ENCODE peak calls at places on chromosomes 4 and X, in seven cellular contexts. M is choroid plexus epithelial cell, R is A549, A is IMR-90, L is lower lobe of right lung, K is GM12865, I is cardiac muscle cell. J is an unnamed sample.

GRCh38 chrX:118219866-118220265 is 103.3 kb upstream of the KLHL13 start:
- DNase-seq in R (no peak), L (no peak), I (no peak), M (no peak), K (no peak), A (no peak), J (no peak)

GRCh38 chrX:108268434-108269080 is 169.7 kb downstream of the COL4A6 start:
- DNase-seq in R (no peak), K (no peak), M (no peak), A (no peak), I (no peak), L (no peak), J (no peak)

GRCh38 chr4:59655996-59656395 is 1544.1 kb upstream of the ADGRL3 start:
- DNase-seq in R (no peak), L (no peak), K (no peak), A (no peak), I (no peak), M (no peak), J (no peak)

GRCh38 chr4:77006753-77007355 is 57.3 kb downstream of the SEPTIN11 start:
- DNase-seq in A (no peak), L (no peak), I (peak; percentile 72), K (no peak), M (no peak), R (no peak), J (no peak)

GRCh38 chr4:144575181-144575580 is 70.8 kb upstream of the HHIP start:
- DNase-seq in K (peak; percentile 40), M (no peak), L (no peak), I (peak; percentile 36), A (no peak), R (no peak), J (no peak)

GRCh38 chr4:88843067-88843723 is 145.6 kb upstream of the NAP1L5 start:
- DNase-seq in L (no peak), A (peak; percentile 35), M (peak; percentile 47), K (no peak), I (no peak), R (no peak), J (no peak)

GRCh38 chrX:44343412-44343942 is at the start of gene EFHC2:
- DNase-seq in A (no peak), L (peak; percentile 54), R (peak; percentile 19), I (peak; percentile 26), M (peak; percentile 6), K (peak; percentile 2), J (no peak)

GRCh38 chr4:94447754-94448411 is 3.9 kb upstream of the PDLIM5 start:
- DNase-seq in I (no peak), K (no peak), M (no peak), A (no peak), R (no peak), L (no peak), J (no peak)

GRCh38 chrX:41779058-41779564 is 55.1 kb downstream of the GPR82 start:
- DNase-seq in R (peak; percentile 22), I (peak; percentile 72), L (no peak), M (peak; percentile 41), K (no peak), A (peak; percentile 85), J (peak; percentile 6)

GRCh38 chr4:126958482-126958881 is 674.3 kb upstream of the INTU start:
- DNase-seq in L (no peak), A (no peak), K (no peak), M (no peak), R (no peak), I (no peak), J (no peak)
- H3K4me3 ChIP-seq in L (no peak overlapping the region), A (no peak overlapping the region), K (no peak overlapping the region), M (no peak overlapping the region), R (no peak overlapping the region), I (no peak overlapping the region), J (no peak overlapping the region)

GRCh38 chr4:47032405-47033106 is 1.2 kb downstream of the GABRB1 start:
- DNase-seq in R (peak; percentile 4), I (peak; percentile 87), L (peak; percentile 61), A (peak; percentile 65), K (peak; percentile 68), M (peak; percentile 65), J (peak; percentile 75)
- TF ChIP-seq CTCF in R (peak; percentile 30), I (peak; percentile 79), L (peak; percentile 63), A (peak; percentile 80), K (peak; percentile 85), M (peak; percentile 91), J (peak; percentile 88)

DNA sequence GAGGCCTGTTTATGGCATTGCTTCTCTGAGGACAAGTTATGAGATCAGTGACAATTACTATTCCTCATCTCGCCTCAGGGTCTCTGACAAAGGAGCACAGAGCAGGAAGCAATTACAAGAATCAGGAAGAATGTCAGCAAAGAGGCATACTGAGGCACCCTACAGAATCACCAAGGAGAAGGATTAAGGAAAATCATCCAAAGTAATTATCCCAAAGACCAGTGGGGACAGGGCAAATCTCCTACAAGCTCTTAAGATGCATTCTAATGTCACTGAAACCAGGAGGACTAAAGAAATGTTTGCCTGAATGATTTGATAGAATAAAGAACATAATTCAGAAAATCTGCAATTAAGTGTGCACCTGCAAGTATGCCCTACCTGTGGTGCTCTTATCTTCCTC is 206.2 kb downstream of the RCHY1 start:
- DNase-seq in M (no peak), I (no peak), K (no peak), L (no peak), A (no peak), R (no peak), J (no peak)
- H3K4me3 ChIP-seq in M (no peak overlapping the region), I (no peak overlapping the region), K (no peak overlapping the region), L (no peak overlapping the region), A (no peak overlapping the region), R (no peak overlapping the region), J (no peak overlapping the region)

GRCh38 chr4:73018595-73018994 is 50.9 kb downstream of the COX18 start:
- DNase-seq in L (no peak), K (no peak), I (no peak), R (no peak), M (no peak), A (no peak), J (no peak)

GRCh38 chr4:73019462-73020047 is 50.0 kb downstream of the COX18 start:
- DNase-seq in I (peak; percentile 69), A (peak; percentile 47), L (no peak), M (peak; percentile 73), K (peak; percentile 44), R (peak; percentile 6), J (no peak)

DNA sequence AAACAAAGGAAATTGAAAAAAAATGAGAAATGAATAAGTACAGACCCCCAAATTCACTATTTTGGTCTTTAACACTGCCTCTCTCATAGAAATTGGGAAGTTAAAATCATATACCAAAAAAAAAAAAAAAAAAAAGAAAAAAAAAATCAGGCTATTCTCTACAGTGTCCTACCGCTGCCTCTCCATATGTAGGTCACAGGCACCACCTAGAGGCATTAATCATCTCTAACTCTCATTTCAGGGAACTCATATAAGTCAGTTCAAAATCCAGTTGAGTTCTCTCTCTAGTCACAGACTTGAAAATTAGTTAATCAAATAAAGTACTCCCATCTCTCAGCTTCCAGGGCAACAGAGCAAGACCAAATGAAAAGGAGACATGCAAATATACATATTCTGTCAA is 47.9 kb downstream of the COX18 start:
- DNase-seq in A (peak; percentile 31), M (peak; percentile 87), I (peak; percentile 58), K (peak; percentile 49), R (peak; percentile 17), L (no peak), J (no peak)
- TF ChIP-seq CTCF in A (peak; percentile 49), M (peak; percentile 65), I (peak; percentile 49), K (peak; percentile 27), R (peak; percentile 61), L (no peak), J (peak; percentile 26)

GRCh38 chr4:118783887-118784286 is 52.0 kb downstream of the SEC24D start:
- DNase-seq in I (no peak), L (no peak), M (peak; percentile 88), R (no peak), A (peak; percentile 67), K (no peak), J (no peak)
- H3K4me3 ChIP-seq in I (no peak overlapping the region), L (no peak overlapping the region), M (no peak overlapping the region), R (no peak overlapping the region), A (no peak overlapping the region), K (no peak overlapping the region), J (no peak overlapping the region)

GRCh38 chr4:81688085-81688484 is 216.4 kb upstream of the RASGEF1B start:
- DNase-seq in A (no peak), R (no peak), I (no peak), K (no peak), M (peak; percentile 48), L (no peak), J (peak; percentile 5)
- TF ChIP-seq CTCF in A (peak; percentile 13), R (no peak), I (peak; percentile 32), K (no peak), M (peak; percentile 59), L (peak; percentile 22), J (peak; percentile 27)

DNA sequence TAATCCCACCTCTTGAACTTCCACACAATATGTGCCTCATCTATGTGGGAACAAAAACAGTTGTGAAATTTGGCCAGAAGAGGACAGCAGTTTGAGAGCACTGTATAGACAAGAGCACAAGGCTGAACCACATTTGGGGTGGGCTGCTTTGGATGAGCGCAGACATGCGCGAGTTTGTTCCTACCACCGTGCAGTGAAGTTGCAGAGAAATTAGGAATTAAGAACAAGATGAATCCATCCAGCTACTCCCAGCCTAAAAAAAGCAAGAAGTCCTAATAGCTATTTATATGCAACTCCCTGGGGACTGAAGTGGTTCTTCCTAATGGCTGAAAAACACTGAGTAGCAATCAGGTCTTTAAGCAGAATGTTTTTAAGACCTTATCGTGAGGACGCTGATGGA is 1.0 kb downstream of the GAB3 start:
- DNase-seq in R (no peak), L (no peak), K (no peak), A (no peak), I (no peak), M (peak; percentile 30), J (no peak)
- H3K4me3 ChIP-seq in R (no peak overlapping the region), L (peak overlapping the region; percentile 61), K (peak overlapping the region; percentile 68), A (peak overlapping the region; percentile 82), I (no peak overlapping the region), M (peak overlapping the region; percentile 64), J (no peak overlapping the region)

GRCh38 chrX:31213941-31214340 is 142.1 kb upstream of the FTHL17 start:
- DNase-seq in I (peak; percentile 28), M (peak; percentile 36), L (no peak), K (peak; percentile 36), A (peak; percentile 19), R (no peak), J (peak; percentile 25)
- TF ChIP-seq CTCF in I (peak; percentile 59), M (peak; percentile 72), L (peak; percentile 47), K (peak; percentile 50), A (peak; percentile 57), R (no peak), J (peak; percentile 62)

J was measured in Caco-2.